ENCODE peak calls at places on chromosomes 3 and 15, in seven cellular contexts. G, A, F, U, S, J and T are unnamed samples.

GRCh38 chr3:4898454-4899313 is 80.6 kb upstream of the BHLHE40 start:
- DNase-seq in G (no peak), S (no peak), J (peak), U (no peak), F (no peak), A (no peak), T (no peak)

GRCh38 chr3:138332472-138333073 is 2.9 kb upstream of the NME9 start:
- DNase-seq in G (peak), J (peak), F (no peak), A (peak), U (peak), S (no peak), T (peak)

GRCh38 chr3:140468407-140468806 is 209.5 kb upstream of the TRIM42 start:
- DNase-seq in F (no peak), U (no peak), G (no peak), S (no peak), A (no peak), J (no peak), T (no peak)

GRCh38 chr3:49378249-49378899 is 20.2 kb upstream of the GPX1 start:
- DNase-seq in F (no peak), J (peak), S (no peak), A (no peak), U (no peak), G (no peak), T (no peak)

GRCh38 chr3:109683746-109684145 is 346.4 kb upstream of the DPPA4 start:
- DNase-seq in G (no peak), A (no peak), J (no peak), F (no peak), S (no peak), U (no peak), T (no peak)

GRCh38 chr3:53030864-53031445 is 14.9 kb downstream of the SFMBT1 start:
- DNase-seq in A (no peak), U (no peak), F (no peak), S (no peak), G (no peak), J (no peak), T (no peak)

GRCh38 chr3:71061581-71061980 is 521.9 kb downstream of the FOXP1 start:
- DNase-seq in A (no peak), F (no peak), U (no peak), J (no peak), S (no peak), G (no peak), T (no peak)

GRCh38 chr3:42012935-42013651 is 51.2 kb upstream of the ULK4 start:
- DNase-seq in A (peak), J (no peak), S (no peak), F (peak), U (peak), G (peak), T (no peak)

GRCh38 chr3:185216587-185216918 is 37.3 kb downstream of the EHHADH start:
- DNase-seq in U (peak), S (no peak), J (no peak), F (no peak), A (no peak), G (peak), T (no peak)

GRCh38 chr3:123323781-123324180 is 122.0 kb downstream of the SEC22A start:
- DNase-seq in G (no peak), S (no peak), J (no peak), F (no peak), U (no peak), A (no peak), T (no peak)

GRCh38 chr15:68432665-68433064 is 702 bp upstream of the ITGA11 start:
- DNase-seq in A (no peak), U (no peak), F (no peak), S (peak), J (no peak), G (no peak), T (no peak)

GRCh38 chr3:122743581-122744120 is 50.0 kb downstream of the HSPBAP1 start:
- DNase-seq in S (no peak), G (no peak), A (no peak), U (no peak), F (no peak), J (no peak), T (no peak)

GRCh38 chr15:85793641-85794597 is 806 bp downstream of the KLHL25 start:
- DNase-seq in U (no peak), S (no peak), A (no peak), J (no peak), G (peak), F (peak), T (no peak)

GRCh38 chr15:89576417-89576773 is 1.1 kb downstream of the TICRR start:
- DNase-seq in G (no peak), S (no peak), J (no peak), A (no peak), U (no peak), F (no peak), T (no peak)

GRCh38 chr15:78432664-78433063 is 5.4 kb upstream of the IREB2 start:
- DNase-seq in U (no peak), J (no peak), A (no peak), S (no peak), F (no peak), G (no peak), T (no peak)

GRCh38 chr15:60074181-60074885 is 70.2 kb downstream of the FOXB1 start:
- DNase-seq in F (no peak), A (no peak), G (no peak), S (no peak), J (no peak), U (no peak), T (peak)

GRCh38 chr3:99394831-99395733 is 243.3 kb upstream of the COL8A1 start:
- DNase-seq in J (peak), G (no peak), F (no peak), A (no peak), U (no peak), S (no peak), T (no peak)

GRCh38 chr3:12753275-12754028 is 5.6 kb downstream of the TMEM40 start:
- DNase-seq in U (no peak), A (no peak), S (no peak), G (no peak), F (no peak), J (no peak), T (no peak)

GRCh38 chr3:39181408-39182335 is 10.7 kb downstream of the XIRP1 start:
- DNase-seq in F (no peak), J (no peak), U (no peak), S (no peak), G (no peak), A (no peak), T (no peak)

GRCh38 chr3:133949438-133949837 is 53.8 kb upstream of the RAB6B start:
- DNase-seq in G (peak), A (no peak), U (peak), J (peak), F (no peak), S (peak), T (peak)

GRCh38 chr3:185460719-185461350 is 38.0 kb downstream of the TMEM41A start:
- DNase-seq in J (peak), F (no peak), U (no peak), A (peak), S (no peak), G (no peak), T (no peak)

GRCh38 chr15:72604794-72605193 is 49.7 kb upstream of the GOLGA6B start:
- DNase-seq in F (no peak), G (peak), A (no peak), J (no peak), U (no peak), S (no peak), T (no peak)

GRCh38 chr3:105806361-105806760 is 62.5 kb downstream of the CBLB start:
- DNase-seq in F (no peak), A (peak), S (no peak), G (no peak), U (no peak), J (peak), T (no peak)